ENCODE peak calls at places on chromosomes 13 and 19, in four cellular contexts. One of them, this sample, is unnamed.
A peak's percentile ranks its signal among the peaks of the same experiment; 100 is the strongest.

GRCh38 chr19:55678121-55678671 is 3.2 kb downstream of the EPN1 start:
- DNase-seq in aorta: peak; percentile 82
- DNase-seq in fibroblast of lung: no peak
- DNase-seq in thyroid gland: no peak
- DNase-seq in this sample: no peak

GRCh38 chr13:52162279-52163101 is 3.1 kb upstream of the NEK3 start:
- DNase-seq in aorta: no peak
- DNase-seq in fibroblast of lung: peak; percentile 56
- DNase-seq in thyroid gland: no peak
- DNase-seq in this sample: no peak

GRCh38 chr19:31223805-31224534 is 125.3 kb downstream of the TSHZ3 start:
- DNase-seq in aorta: no peak
- DNase-seq in fibroblast of lung: peak; percentile 95
- DNase-seq in thyroid gland: no peak
- DNase-seq in this sample: peak; percentile 89

GRCh38 chr13:50760751-50761150 is 82.7 kb downstream of the DLEU7 start:
- DNase-seq in aorta: no peak
- DNase-seq in fibroblast of lung: no peak
- DNase-seq in thyroid gland: no peak
- DNase-seq in this sample: no peak

GRCh38 chr13:87671824-87672603 is 843 bp downstream of the SLITRK5 start:
- DNase-seq in aorta: peak; percentile 47
- DNase-seq in fibroblast of lung: peak; percentile 12
- DNase-seq in thyroid gland: peak; percentile 54
- DNase-seq in this sample: peak; percentile 13

GRCh38 chr19:39372047-39372802 is 18.7 kb downstream of the PAF1 start:
- DNase-seq in aorta: peak; percentile 92
- DNase-seq in fibroblast of lung: peak; percentile 96
- DNase-seq in thyroid gland: peak; percentile 75
- DNase-seq in this sample: peak; percentile 80

GRCh38 chr13:21043898-21044297 is 17.5 kb downstream of the LATS2 start:
- DNase-seq in aorta: no peak
- DNase-seq in fibroblast of lung: peak; percentile 92
- DNase-seq in thyroid gland: no peak
- DNase-seq in this sample: peak; percentile 70

GRCh38 chr13:110108348-110109139 is 198.4 kb downstream of the COL4A1 start:
- DNase-seq in aorta: peak; percentile 86
- DNase-seq in fibroblast of lung: peak; percentile 89
- DNase-seq in thyroid gland: peak; percentile 90
- DNase-seq in this sample: peak; percentile 85

GRCh38 chr19:2064788-2065524 is 13.9 kb upstream of the MKNK2 start:
- DNase-seq in aorta: peak; percentile 58
- DNase-seq in fibroblast of lung: no peak
- DNase-seq in thyroid gland: no peak
- DNase-seq in this sample: no peak

GRCh38 chr19:41886761-41887710 is 4.1 kb downstream of the ARHGEF1 start:
- DNase-seq in aorta: no peak
- DNase-seq in fibroblast of lung: no peak
- DNase-seq in thyroid gland: no peak
- DNase-seq in this sample: peak; percentile 75

GRCh38 chr13:25911020-25911419 is 140.8 kb downstream of the SHISA2 start:
- DNase-seq in aorta: no peak
- DNase-seq in fibroblast of lung: no peak
- DNase-seq in thyroid gland: no peak
- DNase-seq in this sample: no peak

GRCh38 chr13:89695343-89696257 is 1651.9 kb upstream of the MIR17HG start:
- DNase-seq in aorta: no peak
- DNase-seq in fibroblast of lung: peak; percentile 74
- DNase-seq in thyroid gland: peak; percentile 49
- DNase-seq in this sample: peak; percentile 76

DNA sequence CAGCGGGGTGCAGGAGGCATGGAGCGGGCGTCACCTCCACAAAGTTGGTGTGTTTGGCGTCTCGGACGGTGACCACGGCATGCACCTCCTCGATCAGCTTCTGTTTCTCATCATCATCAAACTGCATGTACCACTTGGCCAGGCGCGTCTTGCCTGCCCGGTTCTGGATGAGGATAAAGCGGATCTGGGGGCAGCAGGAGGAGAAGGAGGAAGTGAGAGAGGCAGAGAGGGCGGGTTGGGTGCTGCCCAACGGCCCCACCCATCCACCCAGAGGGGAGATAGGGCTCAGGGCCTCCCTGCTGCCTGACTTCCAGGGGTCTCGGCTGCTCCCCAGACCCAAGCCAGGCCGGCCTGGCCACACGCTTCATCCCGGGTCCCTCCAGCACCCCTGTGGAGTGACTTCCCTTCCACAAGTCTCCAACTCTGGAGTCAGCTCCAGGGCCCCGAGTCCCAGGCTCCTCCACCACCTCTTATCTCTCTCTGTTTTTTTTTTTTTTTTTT is 4.6 kb downstream of the AP2S1 start:
- DNase-seq in aorta: no peak
- DNase-seq in fibroblast of lung: no peak
- DNase-seq in thyroid gland: no peak
- DNase-seq in this sample: no peak
- H3K4me3 ChIP-seq in aorta: no peak overlapping the region
- H3K4me3 ChIP-seq in fibroblast of lung: no peak overlapping the region
- H3K4me3 ChIP-seq in thyroid gland: no peak overlapping the region
- H3K4me3 ChIP-seq in this sample: no peak overlapping the region

GRCh38 chr19:54319049-54319448 is 6.1 kb upstream of the LILRA5 start:
- DNase-seq in aorta: no peak
- DNase-seq in fibroblast of lung: no peak
- DNase-seq in thyroid gland: no peak
- DNase-seq in this sample: no peak

GRCh38 chr19:54317965-54318240 is 4.9 kb upstream of the LILRA5 start:
- DNase-seq in aorta: no peak
- DNase-seq in fibroblast of lung: no peak
- DNase-seq in thyroid gland: no peak
- DNase-seq in this sample: no peak

GRCh38 chr19:54317108-54317964 is 4.4 kb upstream of the LILRA5 start:
- DNase-seq in aorta: no peak
- DNase-seq in fibroblast of lung: no peak
- DNase-seq in thyroid gland: no peak
- DNase-seq in this sample: no peak

GRCh38 chr19:54316746-54317107 is 3.8 kb upstream of the LILRA5 start:
- DNase-seq in aorta: peak; percentile 76
- DNase-seq in fibroblast of lung: no peak
- DNase-seq in thyroid gland: no peak
- DNase-seq in this sample: peak; percentile 37

DNA sequence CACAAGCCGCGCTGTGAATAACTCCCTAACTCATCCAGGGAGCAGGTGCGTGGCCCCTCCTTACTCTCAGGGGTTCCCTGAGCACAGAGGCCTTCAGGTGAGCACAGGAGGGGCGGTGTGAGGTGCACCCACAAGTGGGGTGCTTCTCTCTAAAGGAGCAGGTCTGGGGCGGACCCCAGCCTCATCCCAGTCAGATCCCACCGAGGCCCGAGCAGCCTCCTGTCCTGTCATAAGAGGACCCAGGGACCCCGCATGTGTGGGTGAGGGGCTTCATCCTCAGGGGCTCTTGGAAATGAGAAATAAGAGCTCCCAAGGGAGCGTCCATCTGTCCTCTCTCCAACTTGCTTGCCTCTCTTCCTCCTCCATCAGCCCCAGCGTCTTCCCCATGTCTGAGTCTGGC is 3.0 kb upstream of the LILRA5 start:
- DNase-seq in aorta: no peak
- DNase-seq in fibroblast of lung: no peak
- DNase-seq in thyroid gland: no peak
- DNase-seq in this sample: no peak
- H3K27me3 ChIP-seq in aorta: no peaks in the 10 kb centered on the region
- H3K27me3 ChIP-seq in fibroblast of lung: no peaks in the 10 kb centered on the region
- H3K27me3 ChIP-seq in thyroid gland: no peaks in the 10 kb centered on the region
- H3K27me3 ChIP-seq in this sample: peaks cover 68% of the 10 kb centered on the region

DNA sequence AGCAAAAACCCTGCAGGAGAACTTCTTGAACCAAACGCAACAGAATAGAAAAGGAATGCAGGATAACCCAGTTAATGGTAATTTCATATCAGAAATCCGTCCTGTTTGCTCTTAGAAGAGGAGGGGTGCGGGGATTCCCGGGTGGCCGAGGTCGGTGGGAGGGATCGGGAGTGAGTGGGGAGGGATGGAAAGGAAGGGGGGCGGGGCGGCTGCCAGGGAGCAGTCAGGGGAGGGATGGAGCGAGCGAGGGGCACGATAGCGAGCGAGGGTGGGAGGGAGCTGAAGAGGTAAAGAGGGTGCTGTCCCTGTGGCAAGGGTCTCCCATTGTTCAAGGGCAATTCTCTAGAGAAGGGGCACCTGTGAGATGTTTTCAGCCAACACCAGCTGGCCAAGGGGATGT is 26.5 kb downstream of the CD177 start:
- DNase-seq in aorta: no peak
- DNase-seq in fibroblast of lung: no peak
- DNase-seq in thyroid gland: no peak
- DNase-seq in this sample: no peak
- H3K27ac ChIP-seq in aorta: no peak overlapping the region
- H3K27ac ChIP-seq in fibroblast of lung: no peak overlapping the region
- H3K27ac ChIP-seq in thyroid gland: no peak overlapping the region
- H3K27ac ChIP-seq in this sample: no peak overlapping the region

GRCh38 chr13:27790523-27790922 is 1.8 kb upstream of the GSX1 start:
- DNase-seq in aorta: no peak
- DNase-seq in fibroblast of lung: no peak
- DNase-seq in thyroid gland: no peak
- DNase-seq in this sample: no peak
- H3K4me3 ChIP-seq in aorta: no peak overlapping the region
- H3K4me3 ChIP-seq in fibroblast of lung: no peak overlapping the region
- H3K4me3 ChIP-seq in thyroid gland: no peak overlapping the region
- H3K4me3 ChIP-seq in this sample: peak overlapping the region; percentile 30

GRCh38 chr13:46132109-46132508 is 27.3 kb upstream of the CPB2 start:
- DNase-seq in aorta: no peak
- DNase-seq in fibroblast of lung: no peak
- DNase-seq in thyroid gland: no peak
- DNase-seq in this sample: no peak
- H3K27me3 ChIP-seq in aorta: no peaks in the 10 kb centered on the region
- H3K27me3 ChIP-seq in fibroblast of lung: peaks cover 5% of the 10 kb centered on the region
- H3K27me3 ChIP-seq in thyroid gland: no peaks in the 10 kb centered on the region
- H3K27me3 ChIP-seq in this sample: no peaks in the 10 kb centered on the region

GRCh38 chr13:105341256-105341655 is 1194.2 kb downstream of the EFNB2 start:
- DNase-seq in aorta: no peak
- DNase-seq in fibroblast of lung: no peak
- DNase-seq in thyroid gland: peak; percentile 57
- DNase-seq in this sample: no peak

GRCh38 chr13:105338044-105338443 is 1197.4 kb downstream of the EFNB2 start:
- DNase-seq in aorta: no peak
- DNase-seq in fibroblast of lung: peak; percentile 21
- DNase-seq in thyroid gland: no peak
- DNase-seq in this sample: no peak

GRCh38 chr13:105336706-105337582 is 1198.5 kb downstream of the EFNB2 start:
- DNase-seq in aorta: no peak
- DNase-seq in fibroblast of lung: peak; percentile 50
- DNase-seq in thyroid gland: peak; percentile 42
- DNase-seq in this sample: no peak

GRCh38 chr13:105340061-105340606 is 1195.3 kb downstream of the EFNB2 start:
- DNase-seq in aorta: no peak
- DNase-seq in fibroblast of lung: no peak
- DNase-seq in thyroid gland: no peak
- DNase-seq in this sample: no peak

GRCh38 chr13:105338773-105339172 is 1196.7 kb downstream of the EFNB2 start:
- DNase-seq in aorta: no peak
- DNase-seq in fibroblast of lung: no peak
- DNase-seq in thyroid gland: no peak
- DNase-seq in this sample: no peak
- H3K27ac ChIP-seq in aorta: no peak overlapping the region
- H3K27ac ChIP-seq in fibroblast of lung: no peak overlapping the region
- H3K27ac ChIP-seq in thyroid gland: no peak overlapping the region
- H3K27ac ChIP-seq in this sample: no peak overlapping the region

DNA sequence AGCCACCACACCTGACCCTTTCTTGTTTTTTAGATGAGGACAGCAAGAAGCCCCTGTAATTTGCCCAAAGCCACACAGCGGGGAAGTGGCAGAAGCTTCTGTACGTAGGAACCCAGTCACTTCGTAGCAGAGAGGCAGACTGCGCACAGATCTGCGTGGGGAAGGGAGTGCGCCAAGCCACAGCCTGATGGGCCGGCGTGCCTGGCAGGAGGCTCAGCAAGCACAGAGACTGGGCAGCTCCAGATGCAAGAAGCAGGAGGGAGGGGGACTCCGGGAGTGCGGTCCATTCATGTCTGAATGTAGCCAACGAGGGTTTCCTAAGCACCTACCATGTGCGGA is 347 bp upstream of the TJP3 start:
- DNase-seq in aorta: no peak
- DNase-seq in fibroblast of lung: no peak
- DNase-seq in thyroid gland: no peak
- DNase-seq in this sample: no peak
- H3K4me3 ChIP-seq in aorta: no peak overlapping the region
- H3K4me3 ChIP-seq in fibroblast of lung: no peak overlapping the region
- H3K4me3 ChIP-seq in thyroid gland: no peak overlapping the region
- H3K4me3 ChIP-seq in this sample: no peak overlapping the region

GRCh38 chr13:111485491-111486250 is 165.2 kb downstream of the TEX29 start:
- DNase-seq in aorta: no peak
- DNase-seq in fibroblast of lung: no peak
- DNase-seq in thyroid gland: no peak
- DNase-seq in this sample: no peak

GRCh38 chr13:111486331-111486730 is 165.9 kb downstream of the TEX29 start:
- DNase-seq in aorta: no peak
- DNase-seq in fibroblast of lung: no peak
- DNase-seq in thyroid gland: no peak
- DNase-seq in this sample: no peak

GRCh38 chr13:111484129-111484925 is 163.9 kb downstream of the TEX29 start:
- DNase-seq in aorta: no peak
- DNase-seq in fibroblast of lung: no peak
- DNase-seq in thyroid gland: no peak
- DNase-seq in this sample: no peak

GRCh38 chr13:111483621-111483987 is 163.2 kb downstream of the TEX29 start:
- DNase-seq in aorta: no peak
- DNase-seq in fibroblast of lung: no peak
- DNase-seq in thyroid gland: no peak
- DNase-seq in this sample: no peak

DNA sequence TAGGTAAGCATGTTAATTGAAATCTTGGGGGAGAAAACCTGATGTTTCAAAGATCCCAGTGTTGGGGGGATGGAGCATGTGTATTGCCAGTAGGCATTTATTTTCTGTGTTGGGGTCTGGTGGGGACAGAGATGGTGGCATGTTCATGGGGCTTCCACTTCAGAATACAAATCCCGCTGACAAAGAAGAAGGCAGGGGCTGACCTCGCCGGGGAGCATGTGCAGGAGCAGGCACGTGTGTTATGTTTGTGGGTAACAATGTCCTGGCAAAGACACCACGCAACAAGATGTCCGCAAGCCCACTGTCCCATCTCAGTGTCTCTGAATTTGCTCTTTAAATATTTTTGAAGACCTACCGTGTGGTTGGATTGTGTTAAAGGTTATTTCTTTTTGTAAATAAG is 164.5 kb downstream of the TEX29 start:
- DNase-seq in aorta: no peak
- DNase-seq in fibroblast of lung: no peak
- DNase-seq in thyroid gland: no peak
- DNase-seq in this sample: no peak
- H3K27me3 ChIP-seq in aorta: no peaks in the 10 kb centered on the region
- H3K27me3 ChIP-seq in fibroblast of lung: no peaks in the 10 kb centered on the region
- H3K27me3 ChIP-seq in thyroid gland: no peaks in the 10 kb centered on the region
- H3K27me3 ChIP-seq in this sample: peaks cover 2% of the 10 kb centered on the region